ENCODE peak calls at places on chromosomes 7 and 10, in five cellular contexts. T is HCT116, P is dorsolateral prefrontal cortex, D is A549, Q is stomach. S is an unnamed sample.

GRCh38 chr10:17175551-17175950 is 25.9 kb downstream of the TRDMT1 start:
- DNase-seq in T (no peak), P (no peak), D (no peak), Q (no peak), S (no peak)

GRCh38 chr10:3776796-3777571 is 8.0 kb downstream of the KLF6 start:
- DNase-seq in T (peak), P (no peak), D (no peak), Q (peak), S (no peak)

GRCh38 chr7:18873674-18874341 is 243.6 kb downstream of the TWIST1 start:
- DNase-seq in T (no peak), P (no peak), D (no peak), Q (no peak), S (no peak)

GRCh38 chr10:112361951-112362770 is 11.8 kb upstream of the ACSL5 start:
- DNase-seq in T (no peak), P (no peak), D (no peak), Q (peak), S (no peak)

GRCh38 chr10:44968101-44968886 is 8.7 kb downstream of the RASSF4 start:
- DNase-seq in T (no peak), P (no peak), D (no peak), Q (no peak), S (no peak)

GRCh38 chr10:71255817-71256660 is 43.7 kb downstream of the UNC5B start:
- DNase-seq in T (peak), P (no peak), D (no peak), Q (peak), S (no peak)

GRCh38 chr10:43024524-43024923 is 52.3 kb upstream of the RET start:
- DNase-seq in T (no peak), P (no peak), D (no peak), Q (no peak), S (no peak)

GRCh38 chr10:44512345-44513095 is 127.6 kb upstream of the CXCL12 start:
- DNase-seq in T (no peak), P (no peak), D (no peak), Q (no peak), S (no peak)

GRCh38 chr7:150410131-150410530 is 31.0 kb downstream of the ZNF775 start:
- DNase-seq in T (no peak), P (no peak), D (no peak), Q (no peak), S (no peak)

GRCh38 chr7:133794490-133794889 is 332.6 kb upstream of the LRGUK start:
- DNase-seq in T (no peak), P (no peak), D (no peak), Q (no peak), S (no peak)

GRCh38 chr7:146713907-146714306 is 597.3 kb downstream of the CNTNAP2 start:
- DNase-seq in T (no peak), P (no peak), D (no peak), Q (no peak), S (no peak)

GRCh38 chr7:121901026-121901425 is 28.1 kb downstream of the PTPRZ1 start:
- DNase-seq in T (no peak), P (no peak), D (no peak), Q (no peak), S (no peak)

GRCh38 chr7:96236198-96237039 is 85.5 kb downstream of the SLC25A13 start:
- DNase-seq in T (peak), P (no peak), D (no peak), Q (no peak), S (no peak)

GRCh38 chr7:137970263-137970975 is 31.5 kb downstream of the CREB3L2 start:
- DNase-seq in T (no peak), P (no peak), D (peak), Q (peak), S (no peak)

GRCh38 chr7:124856299-124856888 is 73.2 kb downstream of the POT1 start:
- DNase-seq in T (peak), P (no peak), D (peak), Q (no peak), S (no peak)

GRCh38 chr7:155373359-155374273 is 75.9 kb downstream of the INSIG1 start:
- DNase-seq in T (no peak), P (no peak), D (no peak), Q (no peak), S (peak)

GRCh38 chr10:9188022-9188810 is 1133.7 kb downstream of the GATA3 start:
- DNase-seq in T (no peak), P (no peak), D (no peak), Q (no peak), S (no peak)

GRCh38 chr10:129956902-129957673 is 7.0 kb downstream of the EBF3 start:
- DNase-seq in T (no peak), P (no peak), D (no peak), Q (no peak), S (no peak)

GRCh38 chr10:96395931-96396877 is 37.4 kb upstream of the OPALIN start:
- DNase-seq in T (peak), P (peak), D (peak), Q (peak), S (peak)

GRCh38 chr10:110162749-110163148 is 44.7 kb upstream of the MXI1 start:
- DNase-seq in T (no peak), P (no peak), D (no peak), Q (no peak), S (no peak)

GRCh38 chr7:25062380-25062779 is 62.7 kb downstream of the CYCS start:
- DNase-seq in T (no peak), P (no peak), D (no peak), Q (no peak), S (no peak)

GRCh38 chr7:158055726-158056510 is 531.7 kb downstream of the PTPRN2 start:
- DNase-seq in T (no peak), P (no peak), D (no peak), Q (no peak), S (no peak)

GRCh38 chr10:125048101-125048864 is 106.4 kb downstream of the ZRANB1 start:
- DNase-seq in T (peak), P (peak), D (peak), Q (peak), S (peak)

GRCh38 chr7:116330961-116331360 is 120.6 kb downstream of the TES start:
- DNase-seq in T (no peak), P (no peak), D (no peak), Q (no peak), S (no peak)

DNA sequence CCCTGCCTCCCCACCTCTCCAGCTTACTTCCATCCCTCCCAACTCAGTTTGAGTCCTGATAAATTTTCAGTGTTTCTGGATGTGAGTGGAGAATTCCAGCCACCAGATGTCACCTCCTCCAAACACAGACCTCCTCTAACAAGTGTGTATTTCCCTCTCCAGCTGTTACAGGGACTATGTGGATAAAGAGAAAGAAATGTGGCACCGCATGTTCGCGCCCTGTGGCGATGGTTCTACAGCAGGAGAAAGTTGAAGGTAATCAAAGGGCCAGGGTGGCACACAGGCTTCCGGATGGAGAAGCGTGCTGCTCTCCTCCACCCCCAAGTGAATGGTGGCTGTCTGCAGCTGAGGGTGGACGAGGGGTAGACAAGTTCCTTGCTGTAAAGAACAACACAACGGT is 14.7 kb downstream of the FKBP6 start:
- DNase-seq in T (peak), P (no peak), D (peak), Q (peak), S (no peak)
- TF ChIP-seq CTCF in T (peak), P (peak), D (peak), Q (peak), S (no peak)

GRCh38 chr10:111281516-111281915 is 204.7 kb downstream of the ADRA2A start:
- DNase-seq in T (peak), P (no peak), D (peak), Q (no peak), S (no peak)
- TF ChIP-seq CTCF in T (peak), P (peak), D (peak), Q (no peak), S (no peak)

GRCh38 chr10:103612462-103613365 is 119.2 kb downstream of the NEURL1 start:
- DNase-seq in T (no peak), P (peak), D (no peak), Q (no peak), S (no peak)
- TF ChIP-seq CTCF in T (no peak), P (no peak), D (no peak), Q (no peak), S (no peak)

GRCh38 chr10:49512121-49512809 is 26.7 kb downstream of the ERCC6 start:
- DNase-seq in T (peak), P (no peak), D (peak), Q (no peak), S (no peak)
- TF ChIP-seq CTCF in T (peak), P (peak), D (peak), Q (no peak), S (no peak)

DNA sequence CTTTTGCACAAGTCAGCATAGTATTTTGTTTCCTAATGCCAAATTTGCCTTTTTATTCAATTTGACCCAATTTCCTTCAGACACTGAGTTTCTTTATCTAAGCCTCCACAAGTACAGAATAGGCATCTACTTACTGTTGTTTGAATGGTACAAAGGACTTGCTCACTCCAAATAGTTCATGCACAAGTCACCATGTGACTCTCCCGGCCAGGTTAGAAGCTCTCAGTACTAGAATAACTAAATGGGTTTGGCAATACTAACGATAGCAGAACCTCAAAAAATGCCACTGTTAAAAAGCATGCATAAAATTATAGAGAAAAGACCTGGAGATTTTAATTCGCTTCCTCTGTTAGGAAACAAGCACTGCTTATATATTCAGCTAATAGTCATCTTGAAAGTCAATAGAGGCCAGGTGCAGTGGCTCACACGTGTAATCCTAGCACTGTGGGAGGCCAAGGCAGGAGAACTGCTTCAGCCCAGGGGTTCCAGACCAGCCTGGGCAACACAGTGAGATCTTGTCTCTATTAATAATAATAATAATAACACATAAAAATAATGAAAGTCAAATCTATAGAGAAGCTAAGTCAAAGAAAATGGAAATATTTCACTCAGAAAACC is 335.8 kb upstream of the MBL2 start:
- DNase-seq in T (no peak), P (no peak), D (no peak), Q (no peak), S (no peak)
- TF ChIP-seq CTCF in T (no peak), P (no peak), D (no peak), Q (no peak), S (no peak)

GRCh38 chr10:35225204-35225603 is 98.6 kb downstream of the CREM start:
- DNase-seq in T (no peak), P (no peak), D (no peak), Q (no peak), S (no peak)

GRCh38 chr10:35224045-35224740 is 97.5 kb downstream of the CREM start:
- DNase-seq in T (no peak), P (no peak), D (no peak), Q (no peak), S (no peak)

GRCh38 chr10:35226507-35226906 is 99.9 kb downstream of the CREM start:
- DNase-seq in T (no peak), P (no peak), D (no peak), Q (no peak), S (no peak)

GRCh38 chr10:35231646-35232045 is 104.7 kb upstream of the CCNY start:
- DNase-seq in T (no peak), P (no peak), D (no peak), Q (no peak), S (no peak)

DNA sequence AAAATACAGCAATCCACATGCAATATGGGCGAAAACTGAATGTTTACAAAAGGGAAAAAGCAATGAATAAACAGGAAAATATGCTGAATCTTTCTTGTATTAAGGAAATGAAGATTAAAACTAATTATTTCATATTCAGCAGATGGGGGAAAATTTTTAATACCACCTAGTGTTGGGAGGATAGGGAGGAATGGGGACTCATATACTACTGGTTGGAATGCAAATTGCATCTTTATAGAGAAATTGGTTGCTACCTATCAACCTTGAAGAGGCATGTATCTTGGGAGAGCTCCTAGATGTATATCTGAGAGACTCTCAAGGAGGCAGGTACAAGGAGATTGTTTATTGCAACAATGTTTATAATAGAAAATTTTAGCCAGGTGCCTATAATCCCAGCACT is 101.4 kb downstream of the CREM start:
- DNase-seq in T (no peak), P (no peak), D (peak), Q (no peak), S (no peak)
- TF ChIP-seq CTCF in T (peak), P (no peak), D (no peak), Q (no peak), S (no peak)

DNA sequence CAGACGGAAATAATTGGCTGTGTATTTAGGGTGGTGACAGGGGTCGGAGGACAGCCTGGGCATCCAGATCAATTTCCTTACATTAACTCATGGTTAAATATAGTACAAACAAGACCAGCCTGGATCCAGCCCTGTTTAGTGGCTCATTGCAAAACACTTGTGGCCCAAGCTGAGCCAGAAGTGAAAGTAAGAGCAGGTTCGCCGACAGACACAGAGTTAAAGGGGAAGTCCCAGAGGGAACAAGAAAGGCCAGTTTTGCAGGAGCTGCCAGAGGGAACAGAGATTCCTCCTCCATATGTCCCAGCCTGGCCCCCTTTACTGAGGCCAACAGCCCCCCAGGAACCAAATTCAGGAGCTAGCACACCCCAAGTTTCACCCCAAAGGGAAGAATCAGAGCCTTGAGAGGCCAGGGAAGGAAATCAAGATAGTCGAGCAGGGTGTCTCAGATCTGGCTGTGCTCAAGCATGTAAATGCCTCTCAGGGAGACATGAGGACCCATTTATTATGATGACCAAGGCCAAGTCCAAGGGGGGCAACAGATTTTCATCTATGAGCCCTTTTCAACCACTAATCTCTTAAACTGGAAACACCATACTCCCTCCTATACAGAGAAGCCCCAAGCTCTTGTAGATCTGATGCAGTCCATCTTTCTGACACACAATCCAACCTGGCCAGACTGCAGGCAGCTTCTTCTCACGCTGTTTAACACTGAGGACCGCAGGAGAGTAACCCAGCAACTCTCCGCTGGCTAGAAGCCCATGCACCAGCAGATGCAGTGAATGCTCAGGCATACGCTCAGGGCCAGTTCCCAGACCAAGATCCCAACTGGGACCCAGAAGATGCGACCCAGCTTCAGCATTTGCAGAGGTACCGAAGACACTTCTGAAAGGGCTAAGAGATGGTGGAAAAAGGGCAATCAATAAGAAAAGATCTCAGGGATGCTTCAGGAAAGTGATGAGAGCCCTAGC is 15.9 kb upstream of the ADCK2 start:
- DNase-seq in T (no peak), P (peak), D (no peak), Q (peak), S (no peak)
- TF ChIP-seq CTCF in T (no peak), P (no peak), D (no peak), Q (no peak), S (no peak)